ENCODE peak calls at places on chromosomes 12 and 14, in four cellular contexts. L is NCI-H69; D is stimulated activated CD4-positive, alpha-beta T cell treated with anti-CD3 and anti-CD28 coated beads, Interleukin-4, amount 100 ng/mL, for 1 hour; C is KG1. F is an unnamed sample.

GRCh38 chr12:57766464-57767311 is at the start of gene CYP27B1:
- DNase-seq in L (peak; percentile 53), D (peak; percentile 22), C (no peak), F (peak; percentile 28)

GRCh38 chr12:71492604-71493003 is 53.0 kb downstream of the LGR5 start:
- DNase-seq in C (no peak), L (no peak), D (no peak), F (no peak)

GRCh38 chr12:53207042-53207441 is at the start of gene ITGB7:
- DNase-seq in D (peak; percentile 62), L (peak; percentile 37), C (no peak), F (no peak)

GRCh38 chr14:105064721-105065143 is 498 bp downstream of the GPR132 start:
- DNase-seq in C (no peak), D (no peak), L (no peak), F (no peak)

GRCh38 chr14:101198398-101199027 is 295.0 kb upstream of the RTL1 start:
- DNase-seq in D (no peak), C (no peak), L (no peak), F (no peak)

GRCh38 chr12:64181504-64182291 is 40.4 kb downstream of the KICS2 start:
- DNase-seq in L (peak; percentile 70), D (no peak), C (no peak), F (peak; percentile 17)

GRCh38 chr12:100043657-100044056 is 58.9 kb upstream of the ANKS1B start:
- DNase-seq in L (no peak), D (no peak), C (no peak), F (no peak)

GRCh38 chr14:61319086-61319485 is 2.3 kb upstream of the PRKCH start:
- DNase-seq in D (no peak), L (no peak), C (no peak), F (no peak)

GRCh38 chr14:52917732-52918131 is 33.1 kb downstream of the FERMT2 start:
- DNase-seq in C (no peak), D (no peak), L (no peak), F (peak; percentile 23)

GRCh38 chr12:109731231-109731731 is 17.7 kb downstream of the FAM222A start:
- DNase-seq in L (no peak), C (no peak), D (no peak), F (no peak)

GRCh38 chr14:91349481-91350074 is 68.0 kb downstream of the CCDC88C start:
- DNase-seq in C (no peak), D (peak; percentile 70), L (no peak), F (no peak)

GRCh38 chr14:100975668-100976067 is 72.1 kb upstream of the RTL1 start:
- DNase-seq in L (no peak), C (no peak), D (no peak), F (no peak)

GRCh38 chr12:55996201-55996714 is 818 bp upstream of the SUOX start:
- DNase-seq in C (no peak), L (peak; percentile 77), D (peak; percentile 48), F (peak; percentile 64)

GRCh38 chr12:3236345-3237153 is 159.4 kb downstream of the TSPAN9 start:
- DNase-seq in D (no peak), L (peak; percentile 95), C (no peak), F (no peak)

GRCh38 chr14:102249041-102249440 is 55.9 kb downstream of the MOK start:
- DNase-seq in L (no peak), C (no peak), D (no peak), F (no peak)

GRCh38 chr14:74275265-74275841 is 27.4 kb downstream of the ABCD4 start:
- DNase-seq in C (no peak), L (peak; percentile 88), D (no peak), F (no peak)

GRCh38 chr14:89236846-89237245 is 180.2 kb downstream of the FOXN3 start:
- DNase-seq in D (no peak), L (peak; percentile 67), C (no peak), F (no peak)

GRCh38 chr14:95507701-95508103 is 8.7 kb downstream of the SYNE3 start:
- DNase-seq in C (no peak), L (peak; percentile 54), D (no peak), F (peak; percentile 53)

GRCh38 chr12:32166510-32166909 is 59.9 kb downstream of the BICD1 start:
- DNase-seq in D (no peak), L (no peak), C (no peak), F (no peak)

GRCh38 chr12:14554281-14555008 is 13.2 kb downstream of the PLBD1 start:
- DNase-seq in D (no peak), L (peak; percentile 28), C (no peak), F (peak; percentile 70)

GRCh38 chr12:117671734-117672133 is 297.1 kb downstream of the KSR2 start:
- DNase-seq in L (peak; percentile 85), C (no peak), D (no peak), F (peak; percentile 10)

GRCh38 chr12:2323538-2324261 is 270.9 kb downstream of the CACNA1C start:
- DNase-seq in L (no peak), C (no peak), D (no peak), F (no peak)

GRCh38 chr14:69315302-69315701 is 55.3 kb downstream of the GALNT16 start:
- DNase-seq in C (no peak), D (no peak), L (peak; percentile 93), F (no peak)

GRCh38 chr12:75553398-75553797 is 42.0 kb upstream of the KRR1 start:
- DNase-seq in D (no peak), C (no peak), L (no peak), F (no peak)

F was measured in Kasumi-1.